ENCODE peak calls at places on chromosomes 4 and X, in seven cellular contexts. H, X, W, F, Q, R and A are unnamed samples.

GRCh38 chrX:124026529-124026928 is 65.0 kb downstream of the STAG2 start:
- DNase-seq in W (no peak), X (no peak), F (no peak), Q (no peak), H (no peak), R (no peak), A (no peak)

GRCh38 chr4:94262163-94263016 is 54.7 kb downstream of the SMARCAD1 start:
- DNase-seq in H (no peak), F (no peak), Q (no peak), R (no peak), W (no peak), X (no peak), A (no peak)

GRCh38 chrX:41677661-41678060 is 11.1 kb upstream of the GPR34 start:
- DNase-seq in X (no peak), H (no peak), Q (no peak), F (no peak), R (no peak), W (no peak), A (no peak)

GRCh38 chr4:656651-657337 is 17.3 kb downstream of the ATP5ME start:
- DNase-seq in H (no peak), F (no peak), Q (no peak), W (no peak), X (no peak), R (no peak), A (no peak)

GRCh38 chr4:5471206-5471605 is 237.2 kb downstream of the EVC2 start:
- DNase-seq in Q (no peak), F (no peak), R (no peak), X (no peak), W (no peak), H (no peak), A (no peak)

GRCh38 chr4:121455285-121455684 is 74.5 kb upstream of the QRFPR start:
- DNase-seq in X (no peak), W (no peak), H (no peak), R (no peak), Q (no peak), F (no peak), A (no peak)

GRCh38 chrX:5458300-5458699 is 770.4 kb downstream of the NLGN4X start:
- DNase-seq in X (no peak), Q (no peak), W (no peak), F (no peak), H (no peak), R (no peak), A (no peak)

GRCh38 chrX:136910565-136911040 is 30.1 kb upstream of the RBMX start:
- DNase-seq in R (no peak), X (no peak), Q (no peak), H (no peak), W (no peak), F (no peak), A (no peak)

GRCh38 chr4:123870283-123870876 is 473.8 kb downstream of the SPRY1 start:
- DNase-seq in X (no peak), W (no peak), Q (no peak), H (peak), R (no peak), F (no peak), A (no peak)

GRCh38 chrX:3711331-3711917 is 2.0 kb downstream of the PRKX start:
- DNase-seq in R (no peak), X (no peak), H (no peak), F (no peak), W (no peak), Q (no peak), A (no peak)

GRCh38 chr4:73308286-73308685 is 49.7 kb upstream of the ANKRD17 start:
- DNase-seq in R (peak), F (peak), X (no peak), Q (no peak), W (no peak), H (no peak), A (no peak)